ENCODE peak calls at places on chromosomes 3 and 15, in nine cellular contexts. A is epithelial cell of esophagus, M is AG08396, H is cerebellar cortex, Z is progenitor cell of endocrine pancreas, X is fibroblast of pulmonary artery, Y is endothelial cell, L is MM.1S, C is skeletal muscle cell. D is an unnamed sample.

GRCh38 chr15:70853855-70854668 is at the start of gene LARP6:
- DNase-seq in Y (peak), X (peak), A (no peak), M (peak), H (peak), Z (peak), C (no peak), L (peak), D (no peak)

GRCh38 chr3:7876741-7877297 is 624.8 kb upstream of the LMCD1 start:
- DNase-seq in A (peak), Z (no peak), H (no peak), X (peak), Y (no peak), M (no peak), L (no peak), C (no peak), D (no peak)

GRCh38 chr15:93307513-93307912 is 218.5 kb upstream of the RGMA start:
- DNase-seq in M (no peak), L (no peak), A (no peak), Y (no peak), X (no peak), C (no peak), Z (no peak), H (no peak), D (no peak)

GRCh38 chr3:120419797-120420196 is 31.0 kb downstream of the FSTL1 start:
- DNase-seq in X (no peak), A (no peak), C (no peak), H (peak), Y (no peak), Z (no peak), M (no peak), L (no peak), D (no peak)

GRCh38 chr3:81726735-81727134 is 34.7 kb downstream of the GBE1 start:
- DNase-seq in X (peak), Y (no peak), Z (no peak), A (peak), H (no peak), L (no peak), M (no peak), C (no peak), D (peak)

GRCh38 chr3:73624363-73625123 is at the start of gene PDZRN3:
- DNase-seq in X (peak), M (peak), Z (peak), H (no peak), C (no peak), A (peak), L (no peak), Y (peak), D (peak)

GRCh38 chr3:51934139-51934850 is 7.4 kb downstream of the RRP9 start:
- DNase-seq in H (no peak), L (no peak), C (no peak), Y (no peak), M (no peak), A (no peak), X (no peak), Z (no peak), D (no peak)

GRCh38 chr15:65154720-65155119 is 21.1 kb upstream of the PDCD7 start:
- DNase-seq in A (no peak), Y (no peak), Z (no peak), M (no peak), X (no peak), L (no peak), C (no peak), H (no peak), D (no peak)

GRCh38 chr15:65336767-65337435 is 32.4 kb downstream of the RNU5B-1 start:
- DNase-seq in H (no peak), M (no peak), A (no peak), X (no peak), L (no peak), Y (no peak), C (no peak), Z (no peak), D (no peak)

GRCh38 chr3:94529821-94530220 is 467.0 kb downstream of the NSUN3 start:
- DNase-seq in X (no peak), C (no peak), H (peak), M (no peak), Z (no peak), A (no peak), L (no peak), Y (no peak), D (no peak)

D was measured in stromal cell of bone marrow.